ENCODE peak calls at places on chromosomes 16 and 17, in nine cellular contexts. One of them, this sample, is unnamed.
A peak's percentile ranks its signal among the peaks of the same experiment; 100 is the strongest.

GRCh38 chr17:19386276-19386863 is 620 bp downstream of the MFAP4 start:
- DNase-seq in GM19239: no peak
- DNase-seq in activated CD8-positive, alpha-beta memory T cell treated with anti-CD3 and anti-CD28 coated beads, Interleukin-2, amount 50 U/mL, for 4 hours: no peak
- DNase-seq in mucosa of descending colon: no peak
- DNase-seq in NCI-H187 treated with DMSO at 0.1 percent for 48 hours: no peak
- DNase-seq in HFFc6: peak; percentile 95
- DNase-seq in CD4-positive, alpha-beta T cell: no peak
- DNase-seq in fibroblast of lung: peak; percentile 82
- DNase-seq in astrocyte of the cerebellum: peak; percentile 26
- DNase-seq in this sample: peak; percentile 74

GRCh38 chr16:89426736-89427525 is 63.4 kb downstream of the ANKRD11 start:
- DNase-seq in GM19239: no peak
- DNase-seq in activated CD8-positive, alpha-beta memory T cell treated with anti-CD3 and anti-CD28 coated beads, Interleukin-2, amount 50 U/mL, for 4 hours: no peak
- DNase-seq in mucosa of descending colon: no peak
- DNase-seq in NCI-H187 treated with DMSO at 0.1 percent for 48 hours: no peak
- DNase-seq in HFFc6: peak; percentile 38
- DNase-seq in CD4-positive, alpha-beta T cell: no peak
- DNase-seq in fibroblast of lung: peak; percentile 63
- DNase-seq in astrocyte of the cerebellum: peak; percentile 63
- DNase-seq in this sample: peak; percentile 69

GRCh38 chr16:397135-397661 is at the start of gene NME4:
- DNase-seq in GM19239: peak; percentile 54
- DNase-seq in activated CD8-positive, alpha-beta memory T cell treated with anti-CD3 and anti-CD28 coated beads, Interleukin-2, amount 50 U/mL, for 4 hours: no peak
- DNase-seq in mucosa of descending colon: no peak
- DNase-seq in NCI-H187 treated with DMSO at 0.1 percent for 48 hours: no peak
- DNase-seq in HFFc6: no peak
- DNase-seq in CD4-positive, alpha-beta T cell: no peak
- DNase-seq in fibroblast of lung: no peak
- DNase-seq in astrocyte of the cerebellum: no peak
- DNase-seq in this sample: no peak

GRCh38 chr17:73998246-73999220 is 204.9 kb upstream of the RPL38 start:
- DNase-seq in GM19239: peak; percentile 64
- DNase-seq in activated CD8-positive, alpha-beta memory T cell treated with anti-CD3 and anti-CD28 coated beads, Interleukin-2, amount 50 U/mL, for 4 hours: peak; percentile 67
- DNase-seq in mucosa of descending colon: peak; percentile 85
- DNase-seq in NCI-H187 treated with DMSO at 0.1 percent for 48 hours: no peak
- DNase-seq in HFFc6: no peak
- DNase-seq in CD4-positive, alpha-beta T cell: peak; percentile 73
- DNase-seq in fibroblast of lung: no peak
- DNase-seq in astrocyte of the cerebellum: no peak
- DNase-seq in this sample: no peak

GRCh38 chr17:10048951-10049350 is 143.9 kb upstream of the RCVRN start:
- DNase-seq in GM19239: no peak
- DNase-seq in activated CD8-positive, alpha-beta memory T cell treated with anti-CD3 and anti-CD28 coated beads, Interleukin-2, amount 50 U/mL, for 4 hours: no peak
- DNase-seq in mucosa of descending colon: no peak
- DNase-seq in NCI-H187 treated with DMSO at 0.1 percent for 48 hours: no peak
- DNase-seq in HFFc6: no peak
- DNase-seq in CD4-positive, alpha-beta T cell: no peak
- DNase-seq in fibroblast of lung: no peak
- DNase-seq in astrocyte of the cerebellum: no peak
- DNase-seq in this sample: no peak

GRCh38 chr17:8629371-8630226 is 926 bp downstream of the MYH10 start:
- DNase-seq in GM19239: no peak
- DNase-seq in activated CD8-positive, alpha-beta memory T cell treated with anti-CD3 and anti-CD28 coated beads, Interleukin-2, amount 50 U/mL, for 4 hours: peak; percentile 23
- DNase-seq in mucosa of descending colon: peak; percentile 12
- DNase-seq in NCI-H187 treated with DMSO at 0.1 percent for 48 hours: no peak
- DNase-seq in HFFc6: no peak
- DNase-seq in CD4-positive, alpha-beta T cell: peak; percentile 35
- DNase-seq in fibroblast of lung: peak; percentile 31
- DNase-seq in astrocyte of the cerebellum: no peak
- DNase-seq in this sample: peak; percentile 18

GRCh38 chr17:42918902-42919521 is 18.4 kb downstream of the G6PC1 start:
- DNase-seq in GM19239: no peak
- DNase-seq in activated CD8-positive, alpha-beta memory T cell treated with anti-CD3 and anti-CD28 coated beads, Interleukin-2, amount 50 U/mL, for 4 hours: no peak
- DNase-seq in mucosa of descending colon: no peak
- DNase-seq in NCI-H187 treated with DMSO at 0.1 percent for 48 hours: no peak
- DNase-seq in HFFc6: no peak
- DNase-seq in CD4-positive, alpha-beta T cell: no peak
- DNase-seq in fibroblast of lung: no peak
- DNase-seq in astrocyte of the cerebellum: no peak
- DNase-seq in this sample: no peak

GRCh38 chr16:31219154-31219741 is 2.3 kb upstream of the PYDC1 start:
- DNase-seq in GM19239: no peak
- DNase-seq in activated CD8-positive, alpha-beta memory T cell treated with anti-CD3 and anti-CD28 coated beads, Interleukin-2, amount 50 U/mL, for 4 hours: no peak
- DNase-seq in mucosa of descending colon: no peak
- DNase-seq in NCI-H187 treated with DMSO at 0.1 percent for 48 hours: no peak
- DNase-seq in HFFc6: no peak
- DNase-seq in CD4-positive, alpha-beta T cell: no peak
- DNase-seq in fibroblast of lung: no peak
- DNase-seq in astrocyte of the cerebellum: no peak
- DNase-seq in this sample: no peak

GRCh38 chr16:2026461-2027023 is at the start of gene NHERF2:
- DNase-seq in GM19239: no peak
- DNase-seq in activated CD8-positive, alpha-beta memory T cell treated with anti-CD3 and anti-CD28 coated beads, Interleukin-2, amount 50 U/mL, for 4 hours: no peak
- DNase-seq in mucosa of descending colon: no peak
- DNase-seq in NCI-H187 treated with DMSO at 0.1 percent for 48 hours: no peak
- DNase-seq in HFFc6: no peak
- DNase-seq in CD4-positive, alpha-beta T cell: peak; percentile 46
- DNase-seq in fibroblast of lung: no peak
- DNase-seq in astrocyte of the cerebellum: no peak
- DNase-seq in this sample: no peak

GRCh38 chr17:80474933-80475915 is 1.2 kb downstream of the NPTX1 start:
- DNase-seq in GM19239: no peak
- DNase-seq in activated CD8-positive, alpha-beta memory T cell treated with anti-CD3 and anti-CD28 coated beads, Interleukin-2, amount 50 U/mL, for 4 hours: no peak
- DNase-seq in mucosa of descending colon: no peak
- DNase-seq in NCI-H187 treated with DMSO at 0.1 percent for 48 hours: no peak
- DNase-seq in HFFc6: no peak
- DNase-seq in CD4-positive, alpha-beta T cell: no peak
- DNase-seq in fibroblast of lung: no peak
- DNase-seq in astrocyte of the cerebellum: no peak
- DNase-seq in this sample: no peak

GRCh38 chr17:31371511-31372097 is 19.9 kb upstream of the RAB11FIP4 start:
- DNase-seq in GM19239: no peak
- DNase-seq in activated CD8-positive, alpha-beta memory T cell treated with anti-CD3 and anti-CD28 coated beads, Interleukin-2, amount 50 U/mL, for 4 hours: no peak
- DNase-seq in mucosa of descending colon: no peak
- DNase-seq in NCI-H187 treated with DMSO at 0.1 percent for 48 hours: no peak
- DNase-seq in HFFc6: peak; percentile 18
- DNase-seq in CD4-positive, alpha-beta T cell: no peak
- DNase-seq in fibroblast of lung: peak; percentile 66
- DNase-seq in astrocyte of the cerebellum: peak; percentile 15
- DNase-seq in this sample: peak; percentile 56

GRCh38 chr17:17723354-17724261 is 42.4 kb downstream of the RAI1 start:
- DNase-seq in GM19239: peak; percentile 65
- DNase-seq in activated CD8-positive, alpha-beta memory T cell treated with anti-CD3 and anti-CD28 coated beads, Interleukin-2, amount 50 U/mL, for 4 hours: peak; percentile 39
- DNase-seq in mucosa of descending colon: no peak
- DNase-seq in NCI-H187 treated with DMSO at 0.1 percent for 48 hours: no peak
- DNase-seq in HFFc6: peak; percentile 73
- DNase-seq in CD4-positive, alpha-beta T cell: no peak
- DNase-seq in fibroblast of lung: peak; percentile 92
- DNase-seq in astrocyte of the cerebellum: peak; percentile 49
- DNase-seq in this sample: peak; percentile 83

This sample was measured in astrocyte of the spinal cord.